ENCODE peak calls at places on chromosomes 13 and 19, in five cellular contexts. U is astrocyte of the cerebellum, I is ACHN, K is sigmoid colon, V is MCF 10A. E is an unnamed sample.

GRCh38 chr13:21001471-21001870 is 59.9 kb downstream of the LATS2 start:
- DNase-seq in V (no peak), I (no peak), U (no peak), K (no peak), E (no peak)

GRCh38 chr19:55248166-55248675 is 10.6 kb downstream of the PPP6R1 start:
- DNase-seq in V (no peak), K (no peak), U (no peak), I (no peak), E (no peak)

GRCh38 chr19:50252111-50252886 is 48.9 kb downstream of the MYH14 start:
- DNase-seq in I (peak; percentile 3), K (no peak), V (no peak), U (no peak), E (no peak)

GRCh38 chr19:48569814-48570213 is 17.8 kb downstream of the SULT2B1 start:
- DNase-seq in V (no peak), K (no peak), I (no peak), U (peak; percentile 23), E (no peak)

GRCh38 chr13:28337196-28338045 is 157.5 kb downstream of the FLT1 start:
- DNase-seq in V (peak; percentile 57), U (peak; percentile 47), I (no peak), K (no peak), E (peak; percentile 25)

GRCh38 chr19:33064778-33065550 is at the start of gene RHPN2:
- DNase-seq in I (peak; percentile 77), U (no peak), V (peak; percentile 78), K (peak; percentile 73), E (no peak)

GRCh38 chr13:50685491-50685890 is 158.0 kb downstream of the DLEU7 start:
- DNase-seq in K (peak; percentile 74), V (peak; percentile 77), I (no peak), U (peak; percentile 34), E (peak; percentile 39)

GRCh38 chr19:2046046-2046907 is 4.8 kb downstream of the MKNK2 start:
- DNase-seq in V (no peak), I (no peak), U (no peak), K (peak; percentile 69), E (no peak)

GRCh38 chr13:25352230-25352629 is 19.5 kb upstream of the ATP8A2 start:
- DNase-seq in V (no peak), I (no peak), K (no peak), U (no peak), E (no peak)

GRCh38 chr13:24261566-24261965 is 47.8 kb upstream of the C1QTNF9 start:
- DNase-seq in V (no peak), K (no peak), U (no peak), I (no peak), E (no peak)

GRCh38 chr13:99087954-99088491 is 110.2 kb upstream of the DOCK9 start:
- DNase-seq in U (no peak), I (no peak), V (no peak), K (no peak), E (peak; percentile 56)

GRCh38 chr13:29923554-29924481 is 73.4 kb upstream of the UBL3 start:
- DNase-seq in V (peak; percentile 97), I (peak; percentile 92), U (peak; percentile 96), K (peak; percentile 90), E (peak; percentile 99)

GRCh38 chr19:5020368-5020767 is 51.5 kb downstream of the KDM4B start:
- DNase-seq in U (no peak), K (no peak), I (no peak), V (no peak), E (no peak)

GRCh38 chr19:36939153-36939552 is 23.0 kb downstream of the ZNF568 start:
- DNase-seq in U (no peak), K (no peak), V (no peak), I (no peak), E (no peak)

GRCh38 chr19:46603752-46604241 is 2.7 kb downstream of the CALM3 start:
- DNase-seq in K (peak; percentile 55), U (no peak), V (no peak), I (no peak), E (no peak)

GRCh38 chr13:104796581-104796980 is 1730.4 kb upstream of the SLC10A2 start:
- DNase-seq in K (no peak), U (no peak), V (no peak), I (no peak), E (no peak)

GRCh38 chr19:7196721-7197168 is 97.5 kb downstream of the INSR start:
- DNase-seq in V (no peak), U (no peak), K (peak; percentile 90), I (no peak), E (no peak)

GRCh38 chr13:74289130-74289529 is 154.9 kb upstream of the KLF12 start:
- DNase-seq in U (no peak), K (no peak), V (no peak), I (no peak), E (peak; percentile 17)

GRCh38 chr13:34156841-34157365 is 339.0 kb downstream of the RFC3 start:
- DNase-seq in U (peak; percentile 86), I (peak; percentile 88), K (peak; percentile 87), V (peak; percentile 95), E (peak; percentile 97)

GRCh38 chr13:24220086-24220703 is 59.7 kb downstream of the SPATA13 start:
- DNase-seq in K (no peak), I (peak; percentile 76), U (peak; percentile 76), V (peak; percentile 82), E (peak; percentile 78)

GRCh38 chr13:51623473-51623872 is 39.2 kb downstream of the WDFY2 start:
- DNase-seq in V (no peak), U (no peak), I (no peak), K (no peak), E (no peak)

GRCh38 chr19:1026189-1027019 is at the start of gene CNN2:
- DNase-seq in V (peak; percentile 80), I (peak; percentile 75), U (no peak), K (peak; percentile 93), E (peak; percentile 38)

GRCh38 chr19:32224371-32225244 is 120.8 kb upstream of the ZNF507 start:
- DNase-seq in I (peak; percentile 24), V (no peak), U (no peak), K (no peak), E (peak; percentile 10)

GRCh38 chr19:42563352-42564210 is 31.1 kb downstream of the CEACAM8 start:
- DNase-seq in U (peak; percentile 6), V (peak; percentile 60), I (peak; percentile 35), K (no peak), E (peak; percentile 44)

GRCh38 chr13:27619711-27620376 is 485 bp downstream of the LNX2 start:
- DNase-seq in K (peak; percentile 81), V (peak; percentile 23), U (no peak), I (no peak), E (peak; percentile 31)

GRCh38 chr13:90103099-90103784 is 1244.2 kb upstream of the MIR17HG start:
- DNase-seq in U (no peak), K (no peak), V (no peak), I (no peak), E (no peak)

E was measured in bronchial epithelial cell.